ENCODE peak calls at places on chromosome 6, in five cellular contexts. G is HEK293T, R is HepG2, H is SK-N-SH, K is K562. B is an unnamed sample.

GRCh38 chr6:33277663-33278391 is 904 bp downstream of the B3GALT4 start:
- DNase-seq in K (peak), H (peak), G (no peak), R (no peak), B (no peak)

GRCh38 chr6:42010185-42010872 is 40.0 kb upstream of the TAF8 start:
- DNase-seq in K (peak), R (no peak), H (no peak), G (no peak), B (no peak)

GRCh38 chr6:117451607-117452164 is 25.9 kb upstream of the ROS1 start:
- DNase-seq in G (no peak), H (no peak), R (no peak), K (no peak), B (no peak)

GRCh38 chr6:30769088-30769852 is 24.9 kb upstream of the IER3 start:
- DNase-seq in R (peak), K (peak), H (peak), G (peak), B (no peak)

GRCh38 chr6:105374010-105374420 is 28.9 kb downstream of the PREP start:
- DNase-seq in H (no peak), R (peak), K (no peak), G (no peak), B (no peak)

GRCh38 chr6:16639689-16640480 is 121.4 kb downstream of the ATXN1 start:
- DNase-seq in H (no peak), G (no peak), K (no peak), R (no peak), B (no peak)

GRCh38 chr6:25157183-25157582 is 122.0 kb upstream of the CARMIL1 start:
- DNase-seq in G (no peak), R (no peak), H (no peak), K (no peak), B (no peak)

GRCh38 chr6:42279144-42279781 is 61.6 kb upstream of the MRPS10 start:
- DNase-seq in G (no peak), K (no peak), H (no peak), R (no peak), B (no peak)

GRCh38 chr6:34462561-34462971 is 3.3 kb upstream of the PACSIN1 start:
- DNase-seq in G (peak), K (peak), R (peak), H (peak), B (no peak)

GRCh38 chr6:19616022-19616421 is 221.1 kb upstream of the ID4 start:
- DNase-seq in H (no peak), R (no peak), G (no peak), K (no peak), B (no peak)

DNA sequence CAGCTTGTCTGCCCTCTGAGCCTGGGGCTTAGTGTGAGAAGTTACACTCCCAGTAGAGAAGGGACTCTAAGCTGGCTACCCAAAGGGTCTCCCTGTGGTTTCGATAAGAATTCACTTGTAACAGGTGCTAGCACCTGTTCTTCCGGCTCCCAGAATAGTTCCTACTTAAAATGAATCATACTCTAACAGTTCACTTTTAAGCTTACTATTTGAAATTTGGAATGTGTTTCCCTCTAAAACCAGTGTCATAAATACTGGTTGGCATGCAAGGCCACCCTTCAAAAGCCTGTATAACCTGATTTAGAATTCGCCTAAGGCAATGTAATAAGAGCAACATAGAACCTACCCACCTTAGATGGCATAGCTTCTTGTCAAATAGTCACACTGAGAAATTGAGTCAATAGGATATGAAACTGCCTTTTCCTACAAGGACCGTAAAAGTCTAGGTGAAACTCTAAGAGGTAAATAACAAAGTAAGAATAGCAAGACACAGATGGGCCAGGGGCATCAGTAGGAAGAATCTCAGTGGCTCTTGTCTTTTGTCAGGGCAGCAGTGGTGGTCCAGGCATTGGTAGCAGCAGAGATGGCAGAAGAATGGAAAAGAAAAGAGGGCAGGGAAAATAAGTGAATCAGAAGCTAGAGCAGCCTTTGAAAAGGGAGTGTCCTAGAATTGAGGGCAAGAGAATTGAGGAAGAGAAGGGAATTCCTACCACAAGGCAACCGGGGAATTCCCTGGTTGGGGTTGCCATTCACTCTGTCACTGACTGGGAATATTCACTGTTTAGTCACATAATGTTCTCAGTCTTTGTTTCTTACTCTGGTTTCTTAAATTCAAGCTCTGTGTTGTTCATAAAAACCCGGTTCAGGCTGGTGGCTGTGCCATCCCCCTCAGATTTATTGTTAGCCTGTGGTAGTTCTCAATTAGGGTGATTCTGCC is 91.5 kb downstream of the HIVEP2 start:
- DNase-seq in H (no peak), K (no peak), R (no peak), G (no peak), B (no peak)
- TF ChIP-seq FOXM1 in H (no peak), K (no peak), R (no peak), G (no peak), B (peak)

DNA sequence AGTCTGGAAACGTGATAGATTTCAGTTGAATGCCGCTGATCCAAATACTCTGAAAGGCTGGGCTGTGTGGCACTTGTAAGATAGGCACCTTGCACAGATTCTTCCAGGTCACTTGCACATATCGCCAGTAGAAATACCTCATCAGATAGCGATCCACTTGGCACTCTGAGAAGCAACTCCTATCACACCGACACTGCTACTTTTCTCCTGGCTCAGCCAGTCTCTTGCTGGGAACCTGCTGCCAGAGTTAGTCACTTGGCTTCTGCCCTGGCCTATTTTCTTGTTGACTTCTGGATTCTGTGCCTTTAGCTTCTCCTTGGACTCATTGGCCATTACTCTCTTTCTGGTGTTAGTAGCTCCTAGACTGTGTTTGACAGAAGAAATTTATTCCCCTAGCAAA is 66.6 kb downstream of the UTRN start:
- DNase-seq in R (no peak), K (no peak), H (no peak), G (no peak), B (no peak)
- TF ChIP-seq FOXM1 in R (no peak), K (no peak), H (no peak), G (no peak), B (no peak)

GRCh38 chr6:149059557-149059956 is 258.0 kb upstream of the TAB2 start:
- DNase-seq in H (no peak), R (no peak), K (no peak), G (no peak), B (no peak)
- TF ChIP-seq FOXM1 in H (no peak), R (no peak), K (no peak), G (no peak), B (no peak)

DNA sequence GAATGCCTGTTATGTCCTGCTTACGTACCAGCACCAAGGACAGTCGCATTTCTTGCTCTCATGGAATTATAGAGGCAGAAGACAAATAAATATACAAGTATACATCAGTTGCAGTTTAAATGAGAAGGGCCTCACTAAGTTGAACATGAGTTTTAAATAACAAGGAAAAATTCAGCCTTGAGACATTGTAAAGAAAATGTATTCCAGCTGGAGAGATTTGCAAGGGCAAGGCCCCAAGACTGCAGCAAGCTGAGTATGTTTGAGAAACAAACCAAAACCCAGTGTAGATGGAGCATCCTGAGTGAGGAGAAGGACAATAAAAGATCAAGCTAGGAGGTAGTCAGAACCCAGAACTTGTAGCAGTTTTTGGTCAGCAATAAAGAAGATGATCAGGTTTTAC is 123.2 kb upstream of the BMP5 start:
- DNase-seq in H (no peak), R (no peak), G (no peak), K (no peak), B (no peak)
- TF ChIP-seq FOXM1 in H (no peak), R (no peak), G (no peak), K (no peak), B (no peak)

DNA sequence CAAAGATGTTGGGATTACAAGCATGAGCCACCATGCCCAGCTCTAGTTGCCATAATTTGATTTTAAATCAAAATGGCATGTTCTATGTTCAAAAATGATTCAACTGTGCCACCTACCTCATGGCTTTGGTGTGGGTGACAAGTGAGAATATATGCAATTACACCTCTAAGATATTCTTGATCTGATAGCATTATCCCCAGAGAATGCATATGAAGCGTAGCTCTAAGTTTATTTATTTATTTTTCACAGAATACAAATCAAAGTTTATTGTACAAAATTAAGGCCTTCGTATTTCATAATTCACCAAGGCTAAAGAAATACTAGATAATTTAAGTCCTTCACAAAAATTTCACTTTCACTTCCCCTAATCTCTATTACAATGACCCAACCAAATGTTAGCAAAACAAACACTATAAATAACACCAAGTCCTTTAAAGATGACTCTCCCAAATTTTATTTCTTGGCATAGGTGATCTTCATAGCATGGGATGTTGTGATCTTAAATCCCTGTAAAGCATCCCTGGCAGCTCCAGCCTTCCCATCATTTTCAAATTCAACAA is 205.9 kb upstream of the TAB2 start:
- DNase-seq in K (no peak), G (no peak), H (no peak), R (no peak), B (no peak)
- TF ChIP-seq FOXM1 in K (no peak), G (no peak), H (no peak), R (no peak), B (no peak)

B was measured in GM12878.